ENCODE peak calls at places on chromosomes 12 and 14, in four cellular contexts. J, G, Z and F are unnamed samples.

GRCh38 chr14:68374682-68375081 is 418.2 kb downstream of the ZFP36L1 start:
- DNase-seq in J (no peak), G (no peak), Z (no peak), F (no peak)

GRCh38 chr12:106085213-106085612 is 53.5 kb downstream of the NUAK1 start:
- DNase-seq in J (peak; percentile 34), G (no peak), Z (no peak), F (no peak)

GRCh38 chr12:27277846-27278260 is 33.8 kb downstream of the STK38L start:
- DNase-seq in J (peak; percentile 88), G (peak; percentile 74), Z (peak; percentile 90), F (no peak)

GRCh38 chr14:96390965-96391292 is 999 bp upstream of the AK7 start:
- DNase-seq in J (no peak), G (no peak), Z (peak; percentile 4), F (no peak)

GRCh38 chr12:70849265-70849960 is 71.1 kb downstream of the PTPRR start:
- DNase-seq in J (peak; percentile 60), G (peak; percentile 39), Z (peak; percentile 71), F (no peak)

GRCh38 chr14:70013269-70013873 is 134.2 kb downstream of the SMOC1 start:
- DNase-seq in J (peak; percentile 34), G (peak; percentile 34), Z (no peak), F (peak; percentile 37)

GRCh38 chr14:80663541-80663940 is 278.0 kb downstream of the CEP128 start:
- DNase-seq in J (no peak), G (no peak), Z (no peak), F (no peak)

GRCh38 chr12:50589650-50590435 is 85.1 kb downstream of the DIP2B start:
- DNase-seq in J (peak; percentile 91), G (peak; percentile 63), Z (peak; percentile 48), F (no peak)

GRCh38 chr14:47277703-47278102 is 397.7 kb downstream of the MDGA2 start:
- DNase-seq in J (no peak), G (peak; percentile 7), Z (no peak), F (no peak)

GRCh38 chr14:25396128-25396527 is 346.2 kb upstream of the STXBP6 start:
- DNase-seq in J (peak; percentile 43), G (peak; percentile 50), Z (no peak), F (no peak)

GRCh38 chr12:118751355-118751754 is 230.0 kb upstream of the SRRM4 start:
- DNase-seq in J (no peak), G (no peak), Z (no peak), F (no peak)

GRCh38 chr14:102829106-102829505 is 51.9 kb downstream of the TRAF3 start:
- DNase-seq in J (no peak), G (no peak), Z (peak; percentile 97), F (no peak)

GRCh38 chr12:113443030-113443539 is 20.9 kb downstream of the SDSL start:
- DNase-seq in J (no peak), G (no peak), Z (no peak), F (no peak)

GRCh38 chr12:74689071-74689655 is 151.5 kb downstream of the ATXN7L3B start:
- DNase-seq in J (peak; percentile 65), G (peak; percentile 49), Z (peak; percentile 79), F (peak; percentile 46)

GRCh38 chr12:131853832-131854797 is 25.9 kb downstream of the MMP17 start:
- DNase-seq in J (no peak), G (no peak), Z (no peak), F (no peak)

GRCh38 chr12:121182222-121182896 is 27.6 kb upstream of the P2RX4 start:
- DNase-seq in J (no peak), G (no peak), Z (no peak), F (no peak)

GRCh38 chr14:63891148-63891964 is 38.6 kb downstream of the SYNE2 start:
- DNase-seq in J (no peak), G (peak; percentile 73), Z (peak; percentile 31), F (no peak)

GRCh38 chr14:61561144-61561543 is 134.2 kb upstream of the HIF1A start:
- DNase-seq in J (peak; percentile 59), G (peak; percentile 62), Z (peak; percentile 67), F (no peak)

GRCh38 chr14:64692189-64692588 is 12.0 kb upstream of the PLEKHG3 start:
- DNase-seq in J (no peak), G (no peak), Z (no peak), F (no peak)

GRCh38 chr12:31492599-31493196 is 98.2 kb downstream of the DENND5B start:
- DNase-seq in J (no peak), G (peak; percentile 21), Z (no peak), F (no peak)

GRCh38 chr14:41960316-41960715 is 353.6 kb downstream of the LRFN5 start:
- DNase-seq in J (peak; percentile 24), G (no peak), Z (peak; percentile 69), F (no peak)

GRCh38 chr14:100629098-100629497 is 41.9 kb upstream of the BEGAIN start:
- DNase-seq in J (no peak), G (no peak), Z (no peak), F (no peak)

GRCh38 chr14:90600619-90601018 is 203.8 kb downstream of the CALM1 start:
- DNase-seq in J (no peak), G (no peak), Z (no peak), F (no peak)

GRCh38 chr14:74429221-74429691 is 3.2 kb upstream of the SYNDIG1L start:
- DNase-seq in J (no peak), G (no peak), Z (no peak), F (no peak)

GRCh38 chr14:99755629-99756603 is 37.3 kb upstream of the EML1 start:
- DNase-seq in J (peak; percentile 95), G (peak; percentile 93), Z (peak; percentile 93), F (no peak)

GRCh38 chr12:113152835-113153814 is 3.6 kb downstream of the CFAP73 start:
- DNase-seq in J (peak; percentile 83), G (peak; percentile 63), Z (peak; percentile 70), F (peak; percentile 92)

GRCh38 chr14:105931808-105932483 is 405.6 kb downstream of the TMEM121 start:
- DNase-seq in J (no peak), G (no peak), Z (no peak), F (no peak)

GRCh38 chr14:103879570-103880333 is 32.4 kb upstream of the PPP1R13B start:
- DNase-seq in J (peak; percentile 66), G (no peak), Z (no peak), F (no peak)

GRCh38 chr12:47120736-47121135 is 41.0 kb upstream of the AMIGO2 start:
- DNase-seq in J (no peak), G (no peak), Z (no peak), F (no peak)
- H3K4me2 ChIP-seq in J (no peak overlapping the region), G (no peak overlapping the region), Z (no peak overlapping the region), F (no peak overlapping the region)

GRCh38 chr12:5944688-5945070 is 380 bp downstream of the ANO2 start:
- DNase-seq in J (peak; percentile 33), G (no peak), Z (no peak), F (no peak)
- H2AFZ ChIP-seq in J (peak overlapping the region; percentile 65), G (no peak overlapping the region), Z (no peak overlapping the region), F (no peak overlapping the region)

GRCh38 chr14:86279405-86279804 is 749.5 kb downstream of the FLRT2 start:
- DNase-seq in J (no peak), G (no peak), Z (no peak), F (no peak)
- H3K27ac ChIP-seq in J (no peak overlapping the region), G (no peak overlapping the region), Z (no peak overlapping the region), F (no peak overlapping the region)

DNA sequence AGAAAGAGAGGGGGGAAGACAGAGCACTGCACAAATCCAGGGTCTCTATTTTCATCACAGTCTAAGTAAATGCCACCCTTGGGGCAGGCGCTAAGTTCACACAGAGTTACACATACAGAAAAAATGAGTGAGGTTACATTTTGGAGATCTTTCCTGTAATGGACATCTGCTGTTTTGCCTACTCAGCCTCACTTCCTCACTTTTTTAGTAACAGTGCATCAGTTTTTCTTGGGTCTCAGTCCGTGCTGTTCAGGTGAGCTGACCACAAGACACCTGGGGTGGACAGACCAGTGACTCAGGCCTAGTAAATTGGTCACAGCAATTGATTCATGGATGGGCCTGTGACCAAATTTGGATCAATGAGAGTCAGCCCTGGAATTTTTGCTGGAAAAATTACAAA is 33.6 kb upstream of the SLC5A8 start:
- DNase-seq in J (no peak), G (no peak), Z (no peak), F (peak; percentile 20)
- H3K4me2 ChIP-seq in J (no peak overlapping the region), G (no peak overlapping the region), Z (no peak overlapping the region), F (peak overlapping the region; percentile 17)

DNA sequence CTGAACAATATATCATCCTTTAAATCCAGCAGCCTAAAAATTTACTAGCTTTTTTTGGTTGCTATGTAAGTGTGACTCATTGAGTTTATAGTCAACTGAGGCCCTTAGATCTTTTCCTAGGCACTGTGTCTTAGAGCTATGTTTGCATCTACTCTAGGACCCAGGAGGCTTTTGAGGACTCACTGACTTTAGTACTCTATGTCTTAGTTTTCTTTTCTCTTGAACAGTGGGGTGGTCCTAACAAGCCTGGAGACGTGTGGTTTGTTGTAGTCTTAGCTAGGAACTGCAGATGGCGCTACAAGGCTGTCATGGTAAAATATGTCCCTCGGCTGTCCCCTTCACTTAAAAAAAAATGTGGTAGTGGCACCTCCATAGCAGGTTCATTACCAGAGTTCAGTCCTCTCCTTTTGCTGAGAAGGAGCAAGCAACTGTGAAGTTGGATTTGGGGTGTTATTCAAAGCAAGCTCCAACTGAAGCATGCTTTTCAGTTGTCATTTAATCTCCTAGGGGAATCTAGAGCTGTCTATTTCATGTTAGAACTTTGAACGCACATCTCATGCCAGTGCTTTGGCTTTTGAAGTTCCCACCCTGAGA is 8.6 kb upstream of the SPATS2 start:
- DNase-seq in J (peak; percentile 62), G (peak; percentile 82), Z (peak; percentile 81), F (peak; percentile 86)
- H2AFZ ChIP-seq in J (peak overlapping the region; percentile 13), G (no peak overlapping the region), Z (no peak overlapping the region), F (peak overlapping the region; percentile 5)

GRCh38 chr12:123076604-123077297 is 74.1 kb downstream of the PITPNM2 start:
- DNase-seq in J (peak; percentile 30), G (peak; percentile 58), Z (no peak), F (no peak)

GRCh38 chr12:123078114-123078465 is 72.8 kb downstream of the PITPNM2 start:
- DNase-seq in J (no peak), G (no peak), Z (no peak), F (no peak)

GRCh38 chr12:123078531-123079123 is 72.3 kb downstream of the PITPNM2 start:
- DNase-seq in J (no peak), G (no peak), Z (no peak), F (no peak)

GRCh38 chr12:123075591-123076171 is 75.2 kb downstream of the PITPNM2 start:
- DNase-seq in J (no peak), G (no peak), Z (no peak), F (peak; percentile 63)

DNA sequence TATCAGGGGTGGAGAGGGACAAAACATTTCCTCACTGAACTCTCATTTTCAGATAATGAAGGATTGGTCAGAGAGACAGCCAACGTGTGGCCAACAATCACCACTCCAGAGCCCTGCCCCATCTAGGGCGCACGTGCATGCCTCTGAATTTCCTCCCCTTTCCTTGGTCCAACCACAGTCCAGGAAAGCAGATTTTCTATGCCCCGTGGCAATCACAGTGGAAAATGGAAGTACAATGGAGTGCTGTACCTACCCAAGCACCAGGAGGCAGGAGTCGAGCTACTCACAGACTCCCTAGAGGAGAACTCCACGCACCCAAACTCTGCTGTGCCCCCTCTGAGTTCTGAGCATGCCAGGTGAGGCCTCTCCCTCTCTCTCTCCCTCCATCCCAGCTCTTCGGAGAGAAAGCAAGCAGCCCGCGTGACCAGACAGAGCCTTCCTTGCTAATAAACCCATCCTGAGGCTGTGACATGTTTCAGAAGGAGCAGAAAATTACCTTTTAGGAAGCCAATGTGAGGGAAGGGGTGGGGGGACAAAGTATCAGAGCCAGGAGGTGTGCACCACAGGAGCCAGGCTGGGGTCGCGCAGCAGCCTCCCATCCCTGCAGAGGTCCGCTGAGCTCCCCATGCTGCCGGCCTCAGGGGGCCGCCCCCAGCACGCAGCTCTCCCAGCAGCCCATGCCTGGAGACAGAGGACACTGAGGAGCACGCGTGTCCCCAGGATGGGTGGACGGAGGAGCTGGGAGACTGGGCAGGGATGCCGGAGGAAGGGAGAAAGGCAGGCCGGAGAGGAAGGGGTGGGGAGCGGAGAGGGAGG is 73.4 kb downstream of the PITPNM2 start:
- DNase-seq in J (no peak), G (no peak), Z (no peak), F (no peak)
- H3K27ac ChIP-seq in J (no peak overlapping the region), G (no peak overlapping the region), Z (no peak overlapping the region), F (no peak overlapping the region)